ENCODE peak calls at places on chromosomes 13 and 19, in four cellular contexts. Z is astrocyte of the cerebellum, W is IMR-90, V is heart left ventricle. K is an unnamed sample.

GRCh38 chr19:5345895-5346386 is 5.3 kb upstream of the PTPRS start:
- DNase-seq in Z (peak), V (no peak), W (peak), K (no peak)

GRCh38 chr13:40096357-40096911 is 441.0 kb downstream of the COG6 start:
- DNase-seq in W (no peak), V (no peak), Z (no peak), K (no peak)

GRCh38 chr13:46831588-46832194 is 34.7 kb upstream of the ESD start:
- DNase-seq in V (no peak), W (peak), Z (peak), K (peak)

GRCh38 chr13:20127563-20128458 is 33.0 kb downstream of the GJA3 start:
- DNase-seq in W (peak), V (peak), Z (no peak), K (peak)

GRCh38 chr19:40285353-40286234 is 449 bp upstream of the AKT2 start:
- DNase-seq in W (peak), Z (peak), V (peak), K (peak)

GRCh38 chr13:23799945-23800344 is 89.3 kb downstream of the MIPEP start:
- DNase-seq in W (peak), V (no peak), Z (no peak), K (no peak)

GRCh38 chr19:11138659-11139526 is 16.7 kb downstream of the SPC24 start:
- DNase-seq in W (peak), V (peak), Z (no peak), K (peak)

GRCh38 chr13:79531542-79532239 is 50.7 kb downstream of the NDFIP2 start:
- DNase-seq in W (no peak), Z (no peak), V (no peak), K (no peak)

GRCh38 chr13:19519049-19519448 is 42.3 kb downstream of the TPTE2 start:
- DNase-seq in W (no peak), V (no peak), Z (no peak), K (no peak)

GRCh38 chr13:112896736-112897602 is 72.0 kb upstream of the MCF2L start:
- DNase-seq in V (peak), Z (no peak), W (no peak), K (no peak)

GRCh38 chr13:112346173-112346898 is 29.8 kb upstream of the SPACA7 start:
- DNase-seq in W (no peak), Z (no peak), V (no peak), K (no peak)

GRCh38 chr13:49625392-49626137 is 2.7 kb upstream of the ARL11 start:
- DNase-seq in Z (no peak), W (peak), V (peak), K (peak)

GRCh38 chr19:48726573-48726972 is 7.0 kb upstream of the MAMSTR start:
- DNase-seq in Z (no peak), V (no peak), W (no peak), K (no peak)

GRCh38 chr19:10430505-10431253 is 10.3 kb downstream of the PDE4A start:
- DNase-seq in V (peak), W (peak), Z (no peak), K (peak)

GRCh38 chr13:21402586-21403307 is 56.4 kb downstream of the ZDHHC20 start:
- DNase-seq in Z (no peak), W (peak), V (no peak), K (no peak)

GRCh38 chr19:33063356-33064116 is 1.2 kb downstream of the RHPN2 start:
- DNase-seq in W (peak), Z (no peak), V (no peak), K (no peak)

GRCh38 chr19:33064117-33064777 is 441 bp downstream of the RHPN2 start:
- DNase-seq in W (no peak), V (no peak), Z (no peak), K (peak)

GRCh38 chr19:33060586-33060985 is 4.1 kb downstream of the RHPN2 start:
- DNase-seq in V (no peak), Z (no peak), W (no peak), K (no peak)

GRCh38 chr19:33064778-33065550 is at the start of gene RHPN2:
- DNase-seq in V (peak), Z (no peak), W (peak), K (peak)

GRCh38 chr19:33062902-33063301 is 1.8 kb downstream of the RHPN2 start:
- DNase-seq in V (no peak), Z (no peak), W (no peak), K (no peak)
- H3K4me3 ChIP-seq in V (no peak), Z (no peak), W (no peak), K (no peak)

GRCh38 chr19:1140272-1140671 is 33.8 kb downstream of the SBNO2 start:
- DNase-seq in W (no peak), Z (no peak), V (no peak), K (no peak)

GRCh38 chr19:1138121-1138520 is 34.3 kb downstream of the GPX4 start:
- DNase-seq in V (no peak), Z (no peak), W (no peak), K (no peak)

GRCh38 chr19:1141944-1142343 is 32.1 kb downstream of the SBNO2 start:
- DNase-seq in W (no peak), V (no peak), Z (no peak), K (no peak)

GRCh38 chr19:1139126-1139525 is 34.9 kb downstream of the SBNO2 start:
- DNase-seq in V (no peak), Z (no peak), W (no peak), K (no peak)

DNA sequence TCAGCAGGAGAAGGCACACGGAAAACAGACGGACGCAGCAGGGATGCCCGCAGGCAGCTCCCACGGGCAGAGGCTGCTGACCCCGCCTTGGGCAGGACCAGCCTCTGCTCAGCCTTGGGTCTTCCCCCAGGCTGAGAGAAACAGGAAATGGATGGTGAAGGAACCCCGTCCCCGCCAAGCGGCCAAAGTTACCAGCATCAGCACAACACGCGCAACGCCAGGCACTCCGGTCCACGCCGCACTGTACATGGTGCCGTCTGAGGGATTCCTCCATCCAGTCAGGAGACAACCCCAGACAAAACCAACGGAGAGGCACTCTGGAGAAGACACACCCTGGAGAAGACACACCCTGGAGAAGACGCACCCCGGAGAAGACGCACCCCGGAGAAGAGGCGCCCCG is 33.4 kb downstream of the SBNO2 start:
- DNase-seq in W (no peak), V (no peak), Z (no peak), K (no peak)
- TF ChIP-seq CTCF in W (no peak), V (no peak), Z (no peak), K (no peak)

GRCh38 chr19:17240062-17240854 is 5.5 kb downstream of the NR2F6 start:
- DNase-seq in Z (no peak), V (no peak), W (no peak), K (no peak)

GRCh38 chr19:17243340-17243853 is 2.3 kb downstream of the NR2F6 start:
- DNase-seq in V (no peak), Z (no peak), W (no peak), K (no peak)

GRCh38 chr19:17237747-17238706 is 7.7 kb downstream of the NR2F6 start:
- DNase-seq in V (no peak), W (no peak), Z (no peak), K (no peak)

GRCh38 chr19:17242431-17243208 is 3.1 kb downstream of the NR2F6 start:
- DNase-seq in Z (no peak), W (no peak), V (no peak), K (no peak)

DNA sequence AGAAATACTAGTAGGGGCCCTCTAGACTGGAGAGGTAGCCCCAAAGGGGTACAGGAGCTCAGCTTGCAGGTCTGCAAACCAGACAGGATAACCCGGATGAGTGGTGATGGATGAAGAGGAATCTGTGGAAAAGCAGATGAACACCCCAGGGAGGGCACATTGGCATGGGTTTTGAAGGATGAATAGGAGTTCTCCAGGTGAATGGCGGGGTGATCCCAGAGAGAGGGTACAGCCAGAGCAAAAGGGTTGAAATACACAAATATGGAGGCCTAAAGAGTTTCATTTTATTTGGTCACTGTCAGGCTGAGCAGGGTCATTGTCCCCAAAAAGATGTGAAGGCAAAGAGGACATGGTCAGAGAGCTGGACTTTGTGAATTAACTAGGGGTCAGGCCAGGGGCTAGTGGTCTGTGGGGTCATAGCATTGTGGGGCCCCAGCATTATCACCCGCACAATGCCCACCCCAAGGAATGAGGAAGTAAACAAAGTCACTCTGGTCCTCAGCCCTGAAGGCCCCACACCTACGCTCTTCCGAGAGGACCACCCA is 4.8 kb downstream of the NR2F6 start:
- DNase-seq in V (no peak), W (no peak), Z (no peak), K (no peak)
- H3K4me3 ChIP-seq in V (no peak), W (no peak), Z (no peak), K (no peak)

GRCh38 chr19:31145909-31146453 is 203.3 kb downstream of the TSHZ3 start:
- DNase-seq in V (no peak), W (no peak), Z (no peak), K (no peak)
- TF ChIP-seq CTCF in V (no peak), W (no peak), Z (no peak), K (no peak)